ENCODE peak calls at places on chromosomes 4 and X, in nine cellular contexts. O, N, P, Z, D, X, F, W and B are unnamed samples.

GRCh38 chrX:103556941-103557340 is 28.4 kb upstream of the TCEAL4 start:
- DNase-seq in W (no peak), F (no peak), D (no peak), X (no peak), N (no peak), O (no peak), Z (no peak), P (no peak), B (no peak)

GRCh38 chr4:153116101-153116680 is 88.1 kb upstream of the TRIM2 start:
- DNase-seq in N (no peak), W (no peak), Z (no peak), O (no peak), P (no peak), X (no peak), D (no peak), F (no peak), B (no peak)

GRCh38 chrX:110853610-110854009 is 58.0 kb upstream of the CHRDL1 start:
- DNase-seq in W (no peak), O (no peak), D (no peak), Z (no peak), F (no peak), P (no peak), X (no peak), N (peak), B (peak)

GRCh38 chr4:139642364-139642763 is 23.3 kb upstream of the MGST2 start:
- DNase-seq in N (no peak), W (no peak), P (peak), D (no peak), F (peak), Z (peak), O (no peak), X (no peak), B (peak)

GRCh38 chrX:17597836-17598434 is 139.4 kb upstream of the SCML1 start:
- DNase-seq in N (no peak), D (peak), X (peak), W (no peak), F (peak), Z (peak), O (peak), P (no peak), B (peak)

GRCh38 chrX:133973704-133974103 is 11.7 kb downstream of the GPC3 start:
- DNase-seq in Z (no peak), P (no peak), F (no peak), O (no peak), X (no peak), N (no peak), D (no peak), W (no peak), B (no peak)

GRCh38 chr4:48668254-48669017 is 111.6 kb downstream of the FRYL start:
- DNase-seq in N (no peak), W (no peak), F (no peak), D (no peak), P (no peak), X (no peak), O (peak), Z (no peak), B (no peak)

GRCh38 chrX:107154787-107155620 is 36.4 kb upstream of the RBM41 start:
- DNase-seq in O (no peak), F (no peak), X (no peak), N (peak), D (no peak), Z (peak), W (no peak), P (peak), B (peak)

GRCh38 chr4:17376205-17376604 is 135.7 kb downstream of the QDPR start:
- DNase-seq in X (no peak), D (no peak), Z (no peak), P (peak), O (no peak), N (no peak), W (no peak), F (no peak), B (peak)

GRCh38 chrX:13759152-13759718 is 24.7 kb downstream of the OFD1 start:
- DNase-seq in P (no peak), F (no peak), X (no peak), N (no peak), D (no peak), O (no peak), W (no peak), Z (no peak), B (no peak)

GRCh38 chrX:23100826-23101225 is 101.1 kb downstream of the DDX53 start:
- DNase-seq in D (no peak), N (no peak), Z (no peak), O (no peak), P (no peak), X (no peak), W (no peak), F (no peak), B (no peak)
- H3K27ac ChIP-seq in D (no peak), N (no peak), Z (no peak), O (no peak), P (no peak), X (no peak), W (no peak), F (no peak), B (no peak)

DNA sequence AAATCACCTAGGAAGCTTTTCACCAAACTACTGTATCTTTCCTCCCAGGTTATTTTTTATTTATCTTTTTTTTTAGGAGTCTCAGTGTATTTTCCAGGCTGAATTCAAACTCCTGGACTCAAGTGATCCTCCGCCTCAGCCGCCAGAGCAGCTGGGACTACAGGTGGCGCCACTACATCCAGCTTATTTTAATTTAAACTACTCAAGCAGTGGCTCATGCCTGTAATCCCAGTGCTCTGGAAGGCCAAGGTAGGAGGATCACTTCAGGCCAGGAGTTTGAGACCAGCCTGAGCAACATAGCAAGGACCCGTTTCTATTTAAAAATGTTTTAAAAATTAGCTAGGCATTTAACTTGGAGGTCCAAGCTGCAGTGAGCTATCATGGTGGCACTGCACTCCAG is 37.8 kb downstream of the LEF1 start:
- DNase-seq in N (no peak), O (no peak), W (no peak), X (no peak), P (no peak), D (no peak), Z (no peak), F (no peak), B (no peak)
- TF ChIP-seq CTCF in N (no peak), O (no peak), W (no peak), X (no peak), P (no peak), D (no peak), Z (peak), F (no peak), B (no peak)

GRCh38 chr4:81422591-81422990 is 49.1 kb downstream of the RASGEF1B start:
- DNase-seq in P (no peak), O (no peak), Z (no peak), N (no peak), X (no peak), D (no peak), W (no peak), F (no peak), B (no peak)
- H3K27ac ChIP-seq in P (no peak), O (no peak), Z (no peak), N (no peak), X (no peak), D (no peak), W (peak), F (peak), B (no peak)

DNA sequence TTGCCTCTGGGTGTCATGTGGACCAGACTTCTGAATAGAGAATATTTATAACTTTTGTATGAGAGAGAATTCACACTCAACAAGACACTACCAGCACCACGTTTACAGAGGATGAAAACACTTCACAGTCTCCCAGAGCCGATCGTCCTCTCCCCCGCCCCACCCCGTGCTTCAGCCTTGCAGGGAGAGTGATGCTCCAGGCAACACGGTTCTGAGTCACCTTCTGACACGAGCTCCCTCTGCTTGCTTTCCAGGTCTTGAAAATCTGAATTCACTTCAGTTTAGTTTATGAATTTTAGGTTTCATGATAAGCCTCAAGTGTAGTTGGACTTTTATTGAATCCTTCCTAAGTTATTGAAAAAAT is 59.8 kb downstream of the CPLX1 start:
- DNase-seq in W (peak), X (peak), O (no peak), Z (peak), P (peak), D (no peak), N (no peak), F (no peak), B (peak)
- TF ChIP-seq CTCF in W (no peak), X (no peak), O (no peak), Z (no peak), P (no peak), D (no peak), N (no peak), F (no peak), B (no peak)

GRCh38 chr4:85595098-85595775 is 120.3 kb downstream of the ARHGAP24 start:
- DNase-seq in Z (no peak), D (no peak), F (no peak), P (no peak), W (no peak), N (no peak), O (no peak), X (no peak), B (no peak)
- H3K27ac ChIP-seq in Z (no peak), D (no peak), F (no peak), P (no peak), W (no peak), N (no peak), O (no peak), X (no peak), B (no peak)

GRCh38 chrX:7706032-7706431 is 136.9 kb upstream of the VCX start:
- DNase-seq in Z (no peak), O (no peak), X (no peak), P (no peak), N (no peak), F (no peak), D (no peak), W (no peak), B (no peak)
- TF ChIP-seq CTCF in Z (peak), O (no peak), X (no peak), P (peak), N (no peak), F (no peak), D (peak), W (peak), B (peak)

GRCh38 chr4:80189581-80189955 is 7.7 kb upstream of the PRDM8 start:
- DNase-seq in F (no peak), Z (no peak), D (no peak), P (no peak), X (no peak), W (no peak), O (no peak), N (no peak), B (no peak)
- H3K27ac ChIP-seq in F (no peak), Z (no peak), D (no peak), P (peak), X (no peak), W (peak), O (no peak), N (no peak), B (peak)

GRCh38 chr4:95049838-95050237 is 292.1 kb downstream of the BMPR1B start:
- DNase-seq in F (no peak), O (no peak), D (no peak), Z (no peak), P (peak), X (no peak), W (no peak), N (no peak), B (peak)
- TF ChIP-seq CTCF in F (no peak), O (no peak), D (no peak), Z (no peak), P (no peak), X (no peak), W (no peak), N (no peak), B (no peak)

GRCh38 chr4:6097581-6097980 is 79.3 kb upstream of the C4orf50 start:
- DNase-seq in W (no peak), X (no peak), P (no peak), O (no peak), N (no peak), D (no peak), Z (no peak), F (peak), B (no peak)

GRCh38 chr4:6095897-6096296 is 77.7 kb upstream of the C4orf50 start:
- DNase-seq in W (no peak), N (no peak), F (peak), O (no peak), P (no peak), Z (no peak), D (no peak), X (no peak), B (no peak)

GRCh38 chr4:6093671-6094070 is 75.4 kb upstream of the C4orf50 start:
- DNase-seq in O (no peak), D (no peak), W (no peak), N (no peak), X (no peak), Z (no peak), P (no peak), F (peak), B (no peak)

GRCh38 chr4:6092971-6093370 is 74.7 kb upstream of the C4orf50 start:
- DNase-seq in O (no peak), F (no peak), D (no peak), P (no peak), W (no peak), X (no peak), Z (no peak), N (no peak), B (no peak)

DNA sequence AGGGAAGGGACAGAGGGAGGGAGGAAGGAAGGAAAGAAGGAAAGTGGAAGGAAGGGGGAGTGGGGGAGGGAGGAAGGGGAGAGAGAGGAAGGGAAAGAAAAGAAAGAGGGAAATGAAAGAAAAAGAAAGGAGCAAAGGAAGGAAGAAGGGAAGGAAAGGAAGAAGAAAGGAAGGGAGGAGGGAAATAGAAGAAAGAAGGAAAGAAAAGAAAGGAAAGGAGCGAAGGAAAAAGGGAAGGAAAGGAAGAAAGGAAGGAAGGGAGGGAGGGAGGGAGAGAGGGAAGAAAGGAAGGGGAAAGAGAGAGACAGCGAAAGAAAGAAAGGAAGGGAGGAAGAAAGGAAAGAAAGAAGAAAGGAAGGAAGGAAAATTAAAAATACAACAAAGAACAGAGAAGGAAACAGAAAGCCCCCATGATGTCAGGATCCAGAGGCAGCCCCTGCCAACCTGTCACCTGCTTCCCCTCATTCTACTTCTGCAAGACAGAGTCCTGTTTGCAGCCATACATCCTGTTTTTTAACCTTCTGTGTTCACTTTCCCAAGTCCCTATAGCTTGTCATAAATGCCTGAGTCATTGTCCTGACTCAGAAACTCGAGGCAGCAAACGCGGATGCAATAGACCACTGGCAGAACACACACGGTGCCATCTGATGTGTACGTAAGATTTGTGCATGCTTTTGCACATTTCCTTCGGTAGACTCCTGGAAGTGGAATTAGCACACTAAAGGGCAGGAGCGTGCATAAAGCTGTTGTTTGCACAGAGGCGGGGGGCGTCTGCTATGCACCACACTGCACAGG is 77.0 kb upstream of the C4orf50 start:
- DNase-seq in P (peak), W (peak), X (no peak), N (no peak), O (no peak), D (no peak), Z (peak), F (peak), B (no peak)
- H3K27ac ChIP-seq in P (no peak), W (peak), X (no peak), N (peak), O (no peak), D (no peak), Z (no peak), F (no peak), B (no peak)